ENCODE peak calls at places on chromosomes 11 and 22, in eight cellular contexts. I is esophagus squamous epithelium, B is testis, C is psoas muscle, Q is stomach, A is PC-9, T is right cardiac atrium, O is Peyer's patch. V is an unnamed sample.

GRCh38 chr11:72642815-72643511 is 31.3 kb downstream of the PDE2A start:
- DNase-seq in Q (peak; percentile 56), A (peak; percentile 71), T (peak; percentile 64), O (peak; percentile 73), C (peak; percentile 80), I (no peak), B (peak; percentile 51), V (no peak)

GRCh38 chr11:130999086-130999485 is 82.8 kb upstream of the SNX19 start:
- DNase-seq in Q (no peak), B (no peak), O (no peak), C (no peak), A (no peak), I (no peak), T (no peak), V (peak; percentile 27)

GRCh38 chr11:122229611-122230386 is 113.8 kb upstream of the BLID start:
- DNase-seq in C (no peak), Q (no peak), I (no peak), A (no peak), T (peak; percentile 19), B (peak; percentile 53), O (no peak), V (no peak)

GRCh38 chr22:39658367-39658766 is 87.8 kb downstream of the CACNA1I start:
- DNase-seq in T (no peak), C (no peak), O (peak; percentile 72), I (no peak), Q (no peak), B (no peak), A (no peak), V (no peak)

GRCh38 chr22:42320463-42321416 is 50.3 kb upstream of the TCF20 start:
- DNase-seq in A (no peak), O (no peak), Q (peak; percentile 51), I (no peak), B (no peak), C (no peak), T (no peak), V (no peak)

GRCh38 chr11:44329472-44330230 is 19.7 kb upstream of the ALX4 start:
- DNase-seq in O (no peak), I (no peak), B (no peak), T (no peak), Q (no peak), A (no peak), C (no peak), V (no peak)

GRCh38 chr11:19018901-19019300 is 41.6 kb downstream of the MRGPRX2 start:
- DNase-seq in A (peak; percentile 17), O (no peak), T (no peak), B (no peak), I (no peak), C (no peak), Q (no peak), V (no peak)

GRCh38 chr11:121722431-121723256 is 269.9 kb upstream of the SORL1-AS1 start:
- DNase-seq in C (peak; percentile 79), Q (peak; percentile 40), O (peak; percentile 58), B (peak; percentile 95), T (peak; percentile 92), A (no peak), I (no peak), V (peak; percentile 84)

GRCh38 chr11:95924414-95924760 is 480 bp upstream of the MTMR2 start:
- DNase-seq in I (no peak), C (no peak), B (no peak), T (no peak), A (peak; percentile 25), O (no peak), Q (no peak), V (no peak)

GRCh38 chr11:120598517-120599209 is 87.1 kb downstream of the GRIK4 start:
- DNase-seq in C (no peak), T (no peak), Q (no peak), I (no peak), A (no peak), B (no peak), O (no peak), V (no peak)

GRCh38 chr11:59076876-59077571 is 9.1 kb upstream of the GLYATL1B start:
- DNase-seq in O (peak; percentile 71), A (no peak), T (no peak), I (no peak), Q (no peak), C (no peak), B (no peak), V (no peak)

GRCh38 chr11:117538731-117539130 is 211.1 kb downstream of the CEP164 start:
- DNase-seq in Q (no peak), C (no peak), T (no peak), B (peak; percentile 19), I (no peak), A (no peak), O (no peak), V (no peak)

DNA sequence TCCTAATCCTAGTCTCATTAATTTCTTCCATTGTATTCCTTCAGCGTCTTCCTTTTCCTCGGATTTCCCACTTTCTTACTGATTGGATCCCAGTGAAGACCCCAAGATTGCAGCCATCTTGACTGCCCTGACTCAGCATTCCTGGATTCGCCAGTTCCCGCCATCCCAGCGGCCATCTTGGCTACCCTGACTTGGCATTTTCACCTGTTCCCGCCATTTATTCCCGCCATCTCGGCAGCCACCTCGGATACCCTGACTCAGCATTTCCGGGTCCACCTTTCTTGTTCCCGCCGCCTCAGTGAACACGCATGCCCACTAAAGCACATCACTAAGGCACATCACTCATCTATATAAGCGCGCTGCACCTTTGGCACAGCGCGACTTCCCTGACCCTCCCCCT is 13.8 kb upstream of the OR56A3 start:
- DNase-seq in I (no peak), T (no peak), A (no peak), C (no peak), O (no peak), B (no peak), Q (no peak), V (no peak)
- H3K27ac ChIP-seq in I (no peak overlapping the region), T (no peak overlapping the region), A (no peak overlapping the region), C (no peak overlapping the region), O (no peak overlapping the region), B (no peak overlapping the region), Q (no peak overlapping the region), V (no peak overlapping the region)

DNA sequence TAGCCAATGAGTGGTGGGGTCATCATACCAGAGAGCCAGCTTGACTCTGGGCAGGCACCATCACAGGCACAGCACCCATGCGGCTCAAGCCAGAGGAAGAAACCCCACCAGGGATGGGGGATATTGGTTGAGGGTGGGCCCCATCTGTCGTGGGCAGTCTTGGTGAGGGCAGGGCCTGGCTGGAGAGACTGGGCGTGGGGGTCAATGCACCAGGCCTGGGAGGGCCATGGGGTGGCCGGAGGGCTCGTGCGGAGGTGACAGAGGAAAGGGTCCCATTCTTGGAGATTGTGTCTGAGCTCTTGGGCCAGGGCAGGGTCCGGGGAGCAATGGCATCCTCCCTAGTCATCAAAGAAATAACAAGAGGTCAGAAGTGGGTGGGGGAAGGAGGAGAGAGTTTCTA is 1.6 kb upstream of the VSIG2 start:
- DNase-seq in T (no peak), A (no peak), Q (no peak), B (no peak), C (no peak), O (no peak), I (no peak), V (no peak)
- H3K27me3 ChIP-seq in T (no peaks in the 10 kb centered on the region), A (no peaks in the 10 kb centered on the region), Q (peaks cover 78% of the 10 kb centered on the region), B (no peaks in the 10 kb centered on the region), C (no peaks in the 10 kb centered on the region), O (peaks cover 10% of the 10 kb centered on the region), I (peaks cover 74% of the 10 kb centered on the region), V (no peaks in the 10 kb centered on the region)

DNA sequence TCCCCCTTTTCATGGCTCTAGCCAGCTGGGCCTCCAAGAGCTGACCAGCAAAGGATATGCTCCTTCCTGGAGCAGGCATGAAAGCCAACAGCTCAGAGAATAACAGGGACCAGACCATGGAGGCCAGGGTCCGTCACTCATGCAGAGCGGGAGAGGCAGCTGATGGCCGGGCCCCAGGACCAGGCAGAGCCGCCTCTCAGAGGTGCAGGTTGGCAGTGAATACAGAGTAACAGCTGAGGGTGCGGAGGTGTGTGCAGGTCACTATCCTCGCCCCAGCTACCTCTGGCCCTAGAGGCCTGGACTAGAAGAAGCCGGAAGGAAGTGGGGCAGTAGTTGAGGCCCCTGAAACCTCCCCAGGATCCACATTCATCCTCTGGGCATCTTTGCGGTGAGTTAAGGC is 1377.3 kb downstream of the TBC1D22A start:
- DNase-seq in C (no peak), Q (no peak), O (no peak), I (no peak), A (no peak), T (no peak), B (no peak), V (no peak)
- H3K27ac ChIP-seq in C (no peak overlapping the region), Q (no peak overlapping the region), O (no peak overlapping the region), I (no peak overlapping the region), A (no peak overlapping the region), T (no peak overlapping the region), B (no peak overlapping the region), V (no peak overlapping the region)

GRCh38 chr11:16412525-16413194 is 56.3 kb upstream of the SOX6 start:
- DNase-seq in I (no peak), A (no peak), Q (no peak), T (no peak), O (no peak), B (no peak), C (no peak), V (no peak)
- H3K27me3 ChIP-seq in I (no peaks in the 10 kb centered on the region), A (no peaks in the 10 kb centered on the region), Q (no peaks in the 10 kb centered on the region), T (no peaks in the 10 kb centered on the region), O (no peaks in the 10 kb centered on the region), B (no peaks in the 10 kb centered on the region), C (no peaks in the 10 kb centered on the region), V (no peaks in the 10 kb centered on the region)

GRCh38 chr22:35910926-35911325 is 117.7 kb downstream of the RBFOX2 start:
- DNase-seq in A (no peak), I (no peak), O (no peak), Q (no peak), C (no peak), T (no peak), B (no peak), V (no peak)
- H3K27ac ChIP-seq in A (peak overlapping the region; percentile 5), I (peak overlapping the region; percentile 49), O (no peak overlapping the region), Q (no peak overlapping the region), C (peak overlapping the region; percentile 90), T (no peak overlapping the region), B (no peak overlapping the region), V (no peak overlapping the region)

DNA sequence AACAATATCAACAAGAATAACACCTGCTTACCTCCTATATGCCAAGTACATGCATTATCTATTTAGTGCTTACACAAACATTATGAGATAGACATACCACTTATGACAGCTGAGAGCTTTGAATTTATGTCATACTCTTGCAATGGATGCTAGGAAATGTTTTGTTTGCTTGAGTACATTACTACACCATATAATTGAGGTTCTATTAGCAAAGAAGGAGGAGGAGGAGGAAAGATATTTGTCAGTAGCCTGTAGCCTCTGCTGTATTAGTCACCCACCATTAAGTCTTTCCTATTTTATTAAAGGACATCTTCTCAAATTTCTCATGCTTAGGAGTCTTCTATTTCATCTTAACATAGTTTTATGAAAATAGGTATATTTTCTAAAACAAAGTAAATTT is 6.4 kb downstream of the ANO5 start:
- DNase-seq in Q (no peak), T (no peak), B (no peak), I (no peak), A (no peak), C (no peak), O (no peak), V (no peak)
- H3K27me3 ChIP-seq in Q (no peaks in the 10 kb centered on the region), T (no peaks in the 10 kb centered on the region), B (no peaks in the 10 kb centered on the region), I (peaks cover 7% of the 10 kb centered on the region), A (no peaks in the 10 kb centered on the region), C (no peaks in the 10 kb centered on the region), O (no peaks in the 10 kb centered on the region), V (no peaks in the 10 kb centered on the region)

V was measured in brain microvascular endothelial cell.